ENCODE peak calls at places on chromosomes 11 and 22, in nine cellular contexts. O is ACHN, U is fibroblast of pulmonary artery, X is NCI-H460, A is GM03348, S is memory B cell, H is HFF-Myc, V is glutamatergic neuron, Z is fibroblast of the conjunctiva. K is an unnamed sample.

GRCh38 chr22:36296690-36297089 is 43.8 kb downstream of the APOL1 start:
- DNase-seq in U (no peak), O (no peak), A (no peak), V (no peak), H (no peak), S (no peak), X (no peak), Z (no peak), K (no peak)

GRCh38 chr11:20364412-20364792 is 888 bp downstream of the HTATIP2 start:
- DNase-seq in U (no peak), H (no peak), O (no peak), A (no peak), S (no peak), X (no peak), Z (no peak), V (no peak), K (no peak)

GRCh38 chr11:86896486-86896885 is 58.7 kb downstream of the FZD4 start:
- DNase-seq in X (no peak), V (no peak), U (peak), Z (peak), A (peak), S (no peak), O (no peak), H (peak), K (no peak)

GRCh38 chr11:57763568-57763967 is 2.0 kb downstream of the CTNND1 start:
- DNase-seq in V (no peak), X (no peak), U (peak), A (peak), S (no peak), H (no peak), Z (no peak), O (peak), K (peak)

GRCh38 chr11:688681-689080 is 6.3 kb downstream of the DEAF1 start:
- DNase-seq in U (no peak), Z (no peak), O (no peak), X (no peak), A (no peak), H (no peak), V (no peak), S (no peak), K (no peak)

GRCh38 chr11:2425506-2425905 is 18.8 kb downstream of the TRPM5 start:
- DNase-seq in H (no peak), O (no peak), V (no peak), S (no peak), X (no peak), U (no peak), Z (no peak), A (no peak), K (no peak)

GRCh38 chr22:46090631-46091201 is 59.6 kb upstream of the PPARA start:
- DNase-seq in S (no peak), Z (no peak), H (no peak), V (no peak), A (no peak), O (no peak), U (no peak), X (no peak), K (peak)

GRCh38 chr11:83241291-83241946 is 44.7 kb downstream of the CCDC90B start:
- DNase-seq in O (peak), S (no peak), A (peak), V (peak), U (peak), X (peak), H (peak), Z (peak), K (peak)

GRCh38 chr11:93935826-93936225 is 85.3 kb upstream of the HEPHL1 start:
- DNase-seq in A (no peak), S (no peak), O (no peak), V (no peak), X (no peak), Z (no peak), U (no peak), H (no peak), K (no peak)

GRCh38 chr22:41619979-41620645 is 731 bp downstream of the DESI1 start:
- DNase-seq in O (peak), A (peak), H (no peak), X (no peak), Z (no peak), U (no peak), S (peak), V (peak), K (peak)

GRCh38 chr11:124922831-124923230 is 3.8 kb downstream of the HEPN1 start:
- DNase-seq in A (no peak), O (no peak), H (no peak), S (no peak), Z (no peak), U (no peak), V (no peak), X (no peak), K (no peak)

GRCh38 chr11:13224324-13224723 is 53.3 kb upstream of the BMAL1 start:
- DNase-seq in V (no peak), S (no peak), U (no peak), Z (no peak), O (no peak), X (no peak), H (no peak), A (no peak), K (peak)

GRCh38 chr11:111356660-111357048 is 22.4 kb downstream of the POU2AF1 start:
- DNase-seq in U (no peak), S (no peak), V (no peak), X (no peak), H (no peak), A (no peak), O (no peak), Z (no peak), K (no peak)

GRCh38 chr22:25775501-25775900 is 33.5 kb downstream of the MYO18B start:
- DNase-seq in V (peak), A (no peak), U (no peak), S (no peak), X (no peak), H (no peak), Z (no peak), O (no peak), K (peak)

GRCh38 chr11:2837096-2837601 is 48.4 kb downstream of the CDKN1C start:
- DNase-seq in A (peak), U (peak), V (peak), H (no peak), S (no peak), O (peak), X (peak), Z (no peak), K (no peak)

GRCh38 chr11:33835143-33835878 is 56.6 kb downstream of the LMO2 start:
- DNase-seq in X (peak), S (no peak), Z (peak), H (no peak), U (peak), O (peak), V (no peak), A (peak), K (peak)

GRCh38 chr11:28343304-28344233 is 235.4 kb downstream of the METTL15 start:
- DNase-seq in X (peak), H (peak), V (no peak), A (peak), Z (peak), U (peak), O (peak), S (no peak), K (peak)